ENCODE peak calls at places on chromosomes 4 and X, in eight cellular contexts. L is BJ; V is CD8-positive, alpha-beta T cell; P is OCI-LY7; X is A673; N is uterus; R is ascending aorta; W is tibial artery. A is an unnamed sample.

GRCh38 chrX:74902806-74903205 is 22.4 kb downstream of the NEXMIF start:
- DNase-seq in L (no peak), V (no peak), P (no peak), X (no peak), N (no peak), R (no peak), W (no peak), A (no peak)

GRCh38 chrX:119189586-119189985 is 46.5 kb upstream of the PGRMC1 start:
- DNase-seq in L (no peak), V (no peak), P (no peak), X (no peak), N (peak; percentile 48), R (no peak), W (peak; percentile 51), A (no peak)

GRCh38 chr4:172680701-172681100 is 487.9 kb upstream of the GALNT7 start:
- DNase-seq in L (no peak), V (no peak), P (no peak), X (no peak), N (no peak), R (no peak), W (no peak), A (no peak)

GRCh38 chr4:88159137-88159725 is 792 bp upstream of the ABCG2 start:
- DNase-seq in L (no peak), V (no peak), P (no peak), X (no peak), N (no peak), R (no peak), W (no peak), A (peak; percentile 60)

GRCh38 chr4:54090804-54091623 is 8.9 kb upstream of the GSX2 start:
- DNase-seq in L (no peak), V (peak; percentile 44), P (no peak), X (no peak), N (peak; percentile 40), R (no peak), W (no peak), A (peak; percentile 57)

GRCh38 chr4:15689540-15689939 is 7.9 kb downstream of the FAM200B start:
- DNase-seq in L (no peak), V (no peak), P (no peak), X (no peak), N (no peak), R (no peak), W (no peak), A (no peak)

GRCh38 chr4:151169223-151169622 is 69.8 kb downstream of the RPS3A start:
- DNase-seq in L (peak; percentile 94), V (no peak), P (no peak), X (peak; percentile 65), N (peak; percentile 83), R (no peak), W (peak; percentile 73), A (no peak)

GRCh38 chr4:162461952-162462351 is 298.2 kb upstream of the FSTL5 start:
- DNase-seq in L (no peak), V (no peak), P (no peak), X (peak; percentile 25), N (no peak), R (no peak), W (no peak), A (no peak)

GRCh38 chr4:74969507-74970474 is 36.9 kb downstream of the PARM1 start:
- DNase-seq in L (no peak), V (no peak), P (no peak), X (peak; percentile 0), N (no peak), R (no peak), W (no peak), A (no peak)

GRCh38 chr4:30716158-30716557 is 4.0 kb upstream of the PCDH7 start:
- DNase-seq in L (no peak), V (no peak), P (no peak), X (peak; percentile 78), N (no peak), R (no peak), W (no peak), A (no peak)

GRCh38 chrX:111917591-111917990 is 41.6 kb downstream of the TRPC5OS start:
- DNase-seq in L (no peak), V (no peak), P (no peak), X (no peak), N (no peak), R (no peak), W (no peak), A (no peak)

GRCh38 chr4:99104153-99104552 is 15.6 kb upstream of the ADH5 start:
- DNase-seq in L (no peak), V (no peak), P (no peak), X (no peak), N (no peak), R (no peak), W (no peak), A (no peak)

GRCh38 chrX:12894074-12894691 is 12.2 kb upstream of the TLR8 start:
- DNase-seq in L (no peak), V (peak; percentile 33), P (peak; percentile 75), X (peak; percentile 52), N (no peak), R (no peak), W (no peak), A (peak; percentile 55)

GRCh38 chrX:72280210-72280882 is 3.3 kb upstream of the RPS4X start:
- DNase-seq in L (no peak), V (no peak), P (no peak), X (no peak), N (no peak), R (no peak), W (no peak), A (no peak)

GRCh38 chr4:169267070-169267469 is 3.7 kb downstream of the SH3RF1 start:
- DNase-seq in L (no peak), V (no peak), P (no peak), X (no peak), N (no peak), R (no peak), W (no peak), A (no peak)

GRCh38 chrX:132412208-132412607 is 76.6 kb downstream of the MBNL3 start:
- DNase-seq in L (no peak), V (no peak), P (no peak), X (no peak), N (no peak), R (no peak), W (no peak), A (no peak)

GRCh38 chrX:116490091-116490490 is 27.3 kb upstream of the CT83 start:
- DNase-seq in L (no peak), V (no peak), P (peak; percentile 0), X (peak; percentile 11), N (no peak), R (no peak), W (no peak), A (no peak)

GRCh38 chr4:184528713-184529112 is 54.4 kb upstream of the IRF2 start:
- DNase-seq in L (no peak), V (no peak), P (no peak), X (no peak), N (no peak), R (no peak), W (no peak), A (no peak)

GRCh38 chr4:38368612-38369011 is 295.4 kb upstream of the KLF3 start:
- DNase-seq in L (no peak), V (no peak), P (no peak), X (peak; percentile 33), N (no peak), R (no peak), W (no peak), A (no peak)

GRCh38 chr4:150540959-150541360 is 41.0 kb upstream of the MAB21L2 start:
- DNase-seq in L (no peak), V (no peak), P (no peak), X (no peak), N (no peak), R (no peak), W (no peak), A (no peak)

GRCh38 chr4:106624674-106625073 is 256.1 kb upstream of the GIMD1 start:
- DNase-seq in L (no peak), V (no peak), P (no peak), X (no peak), N (no peak), R (no peak), W (no peak), A (no peak)

DNA sequence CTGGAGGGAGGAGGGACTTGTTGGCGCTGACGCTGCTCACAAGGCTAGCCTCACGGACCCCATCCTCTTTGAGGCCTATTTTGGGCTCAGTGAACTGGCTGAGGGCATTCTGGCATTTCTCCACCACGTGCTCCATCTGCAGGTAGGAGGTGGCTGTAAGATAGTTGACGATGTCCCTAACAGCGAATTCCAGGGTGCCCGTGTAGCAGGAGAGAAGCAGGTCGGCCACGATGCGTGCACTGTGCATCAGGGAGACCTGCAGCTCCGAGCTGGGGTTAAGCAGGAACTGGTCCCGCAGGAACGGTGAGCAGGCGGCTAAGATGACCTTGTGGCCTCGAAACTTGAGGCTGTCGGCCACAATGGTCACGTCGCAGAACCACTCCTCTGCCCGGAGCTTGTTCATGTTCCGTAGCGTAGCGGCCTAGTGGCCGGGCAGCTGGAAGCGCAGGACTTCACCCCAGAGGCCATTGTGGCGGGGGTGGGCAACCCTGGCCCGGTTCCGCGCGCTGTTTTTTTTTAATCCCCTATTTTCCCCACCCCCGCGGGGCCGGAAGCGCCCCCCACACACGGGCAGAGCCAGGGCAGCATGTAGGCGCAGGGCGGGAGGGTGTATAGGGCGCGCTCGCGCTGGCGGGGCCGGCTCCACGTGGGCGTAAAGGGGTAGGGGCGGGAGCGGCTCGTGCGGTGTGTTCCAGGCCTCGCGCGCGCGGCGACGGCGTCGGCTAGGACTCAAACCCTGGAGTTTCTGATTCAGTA is 73.2 kb downstream of the UBE2K start:
- DNase-seq in L (no peak), V (no peak), P (no peak), X (no peak), N (no peak), R (no peak), W (no peak), A (no peak)
- TF ChIP-seq CTCF in L (no peak), V (no peak), P (no peak), X (no peak), N (no peak), R (no peak), W (no peak), A (no peak)

GRCh38 chr4:17550549-17550948 is 26.4 kb upstream of the LAP3 start:
- DNase-seq in L (no peak), V (no peak), P (no peak), X (no peak), N (no peak), R (no peak), W (no peak), A (no peak)
- H3K36me3 ChIP-seq in L (no peaks in the 10 kb centered on the region), V (no peaks in the 10 kb centered on the region), P (no peaks in the 10 kb centered on the region), X (no peaks in the 10 kb centered on the region), N (no peaks in the 10 kb centered on the region), R (no peaks in the 10 kb centered on the region), W (no peaks in the 10 kb centered on the region), A (no peaks in the 10 kb centered on the region)

GRCh38 chrX:42976729-42977366 is 198.9 kb upstream of the PPP1R2C start:
- DNase-seq in L (no peak), V (no peak), P (peak; percentile 19), X (no peak), N (no peak), R (no peak), W (no peak), A (no peak)
- TF ChIP-seq CTCF in L (no peak), V (no peak), P (peak; percentile 49), X (no peak), N (no peak), R (no peak), W (no peak), A (no peak)

GRCh38 chr4:147651563-147651962 is 32.4 kb downstream of the PRMT9 start:
- DNase-seq in L (no peak), V (no peak), P (no peak), X (no peak), N (no peak), R (no peak), W (no peak), A (no peak)
- H3K36me3 ChIP-seq in L (no peaks in the 10 kb centered on the region), V (no peaks in the 10 kb centered on the region), P (peaks cover 86% of the 10 kb centered on the region), X (peaks cover 3% of the 10 kb centered on the region), N (no peaks in the 10 kb centered on the region), R (peaks cover 15% of the 10 kb centered on the region), W (peaks cover 31% of the 10 kb centered on the region), A (peaks cover 44% of the 10 kb centered on the region)

GRCh38 chrX:2652106-2652505 is 39.0 kb upstream of the CD99 start:
- DNase-seq in L (no peak), V (no peak), P (peak; percentile 19), X (no peak), N (no peak), R (no peak), W (no peak), A (no peak)
- TF ChIP-seq CTCF in L (peak; percentile 32), V (no peak), P (peak; percentile 36), X (peak; percentile 38), N (no peak), R (no peak), W (no peak), A (no peak)